ENCODE peak calls at places on chromosome 17, in eight cellular contexts. D is A549; J is tibial nerve; F is right lobe of liver; E is lower lobe of right lung; N is effector memory CD4-positive, alpha-beta T cell; O is ascending aorta; L is GM23248. P is an unnamed sample.
A peak's percentile ranks its signal among the peaks of the same experiment; 100 is the strongest.

GRCh38 chr17:41417576-41418015 is 6.8 kb downstream of the KRT37 start:
- DNase-seq in D (no peak), J (no peak), F (no peak), E (no peak), N (no peak), O (no peak), L (no peak), P (no peak)

GRCh38 chr17:50047488-50048126 is 8.3 kb upstream of the ITGA3 start:
- DNase-seq in D (peak; percentile 49), J (peak; percentile 10), F (no peak), E (no peak), N (no peak), O (peak; percentile 77), L (peak; percentile 87), P (peak; percentile 84)

GRCh38 chr17:73379814-73380213 is 68.0 kb upstream of the CDC42EP4 start:
- DNase-seq in D (no peak), J (no peak), F (no peak), E (no peak), N (no peak), O (no peak), L (no peak), P (no peak)

GRCh38 chr17:72358465-72358864 is 237.6 kb downstream of the SOX9 start:
- DNase-seq in D (peak; percentile 49), J (no peak), F (no peak), E (no peak), N (no peak), O (no peak), L (peak; percentile 84), P (no peak)

GRCh38 chr17:50605434-50605833 is 29.2 kb upstream of the ABCC3 start:
- DNase-seq in D (no peak), J (no peak), F (no peak), E (no peak), N (no peak), O (no peak), L (no peak), P (no peak)

GRCh38 chr17:512926-513325 is 160.3 kb upstream of the RPH3AL start:
- DNase-seq in D (no peak), J (no peak), F (no peak), E (no peak), N (no peak), O (no peak), L (peak; percentile 76), P (no peak)

GRCh38 chr17:11300738-11301137 is 59.7 kb downstream of the SHISA6 start:
- DNase-seq in D (no peak), J (no peak), F (no peak), E (no peak), N (no peak), O (no peak), L (no peak), P (no peak)

GRCh38 chr17:4565209-4566141 is 5.1 kb upstream of the GGT6 start:
- DNase-seq in D (peak; percentile 92), J (no peak), F (peak; percentile 81), E (peak; percentile 73), N (peak; percentile 16), O (peak; percentile 81), L (peak; percentile 90), P (no peak)

GRCh38 chr17:34739386-34739785 is 160.0 kb downstream of the TMEM132E start:
- DNase-seq in D (no peak), J (no peak), F (no peak), E (no peak), N (no peak), O (peak; percentile 9), L (no peak), P (no peak)

GRCh38 chr17:77995146-77995852 is 36.8 kb downstream of the TNRC6C start:
- DNase-seq in D (no peak), J (no peak), F (peak; percentile 81), E (no peak), N (no peak), O (peak; percentile 67), L (peak; percentile 6), P (no peak)

GRCh38 chr17:46128453-46128852 is 64.8 kb downstream of the KANSL1 start:
- DNase-seq in D (no peak), J (no peak), F (no peak), E (no peak), N (no peak), O (no peak), L (no peak), P (no peak)
- H3K4me1 ChIP-seq in D (peaks cover 19% of the 10 kb centered on the region), J (peaks cover 40% of the 10 kb centered on the region), F (no peaks in the 10 kb centered on the region), E (peaks cover 72% of the 10 kb centered on the region), N (peaks cover 24% of the 10 kb centered on the region), O (no peaks in the 10 kb centered on the region), L (peaks cover 17% of the 10 kb centered on the region), P (no peaks in the 10 kb centered on the region)

DNA sequence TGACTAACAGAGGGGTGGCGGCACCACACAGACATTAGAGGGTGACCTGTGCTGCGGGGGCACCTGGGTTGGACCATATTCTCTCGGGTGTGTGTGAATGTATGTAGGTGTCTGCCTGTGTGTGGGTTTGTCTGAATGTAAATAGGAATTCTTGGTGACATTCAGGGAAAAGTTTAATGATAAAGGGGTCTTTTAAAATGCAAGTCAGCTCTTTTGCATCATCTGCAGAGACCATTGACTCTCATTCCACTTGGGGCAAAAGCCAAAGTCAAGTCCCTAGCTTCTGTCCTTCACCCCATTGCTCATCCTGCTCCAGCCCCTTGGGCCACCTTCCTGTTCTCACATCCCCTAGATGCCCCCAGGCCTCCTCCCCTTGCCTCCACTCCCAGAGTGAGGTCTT is 23.6 kb downstream of the KSR1 start:
- DNase-seq in D (no peak), J (no peak), F (no peak), E (no peak), N (no peak), O (no peak), L (no peak), P (no peak)
- H3K4me1 ChIP-seq in D (no peaks in the 10 kb centered on the region), J (peaks cover 9% of the 10 kb centered on the region), F (no peaks in the 10 kb centered on the region), E (peaks cover 24% of the 10 kb centered on the region), N (peaks cover 17% of the 10 kb centered on the region), O (no peaks in the 10 kb centered on the region), L (no peaks in the 10 kb centered on the region), P (peaks cover 8% of the 10 kb centered on the region)

GRCh38 chr17:37840576-37840975 is 83.6 kb upstream of the TBC1D3K start:
- DNase-seq in D (no peak), J (no peak), F (no peak), E (no peak), N (no peak), O (no peak), L (no peak), P (no peak)
- H3K4me1 ChIP-seq in D (peaks cover 7% of the 10 kb centered on the region), J (peaks cover 4% of the 10 kb centered on the region), F (no peaks in the 10 kb centered on the region), E (peaks cover 8% of the 10 kb centered on the region), N (no peaks in the 10 kb centered on the region), O (no peaks in the 10 kb centered on the region), L (no peaks in the 10 kb centered on the region), P (no peaks in the 10 kb centered on the region)

GRCh38 chr17:81095608-81095888 is 60.6 kb downstream of the BAIAP2 start:
- DNase-seq in D (no peak), J (no peak), F (no peak), E (no peak), N (no peak), O (no peak), L (no peak), P (no peak)
- H3K4me1 ChIP-seq in D (peaks cover 71% of the 10 kb centered on the region), J (peaks cover 60% of the 10 kb centered on the region), F (no peaks in the 10 kb centered on the region), E (peaks cover 58% of the 10 kb centered on the region), N (peaks cover 43% of the 10 kb centered on the region), O (peaks cover 14% of the 10 kb centered on the region), L (peaks cover 44% of the 10 kb centered on the region), P (peaks cover 71% of the 10 kb centered on the region)

GRCh38 chr17:48542956-48543853 is 1.7 kb downstream of the HOXB2 start:
- DNase-seq in D (peak; percentile 75), J (no peak), F (no peak), E (no peak), N (no peak), O (no peak), L (peak; percentile 75), P (peak; percentile 57)

GRCh38 chr17:48543854-48544355 is 1.0 kb downstream of the HOXB2 start:
- DNase-seq in D (no peak), J (no peak), F (no peak), E (no peak), N (no peak), O (no peak), L (no peak), P (no peak)

GRCh38 chr17:48541036-48541573 is 3.8 kb downstream of the HOXB2 start:
- DNase-seq in D (no peak), J (no peak), F (no peak), E (no peak), N (no peak), O (no peak), L (peak; percentile 37), P (no peak)

GRCh38 chr17:48541574-48542113 is 3.3 kb downstream of the HOXB2 start:
- DNase-seq in D (no peak), J (no peak), F (no peak), E (no peak), N (no peak), O (peak; percentile 85), L (peak; percentile 88), P (no peak)

GRCh38 chr17:48542114-48542955 is 2.6 kb downstream of the HOXB2 start:
- DNase-seq in D (no peak), J (no peak), F (no peak), E (no peak), N (no peak), O (no peak), L (peak; percentile 63), P (no peak)
- H3K4me1 ChIP-seq in D (peaks cover 14% of the 10 kb centered on the region), J (peaks cover 4% of the 10 kb centered on the region), F (no peaks in the 10 kb centered on the region), E (peaks cover 19% of the 10 kb centered on the region), N (peaks cover 23% of the 10 kb centered on the region), O (peaks cover 6% of the 10 kb centered on the region), L (peaks cover 44% of the 10 kb centered on the region), P (peaks cover 24% of the 10 kb centered on the region)

DNA sequence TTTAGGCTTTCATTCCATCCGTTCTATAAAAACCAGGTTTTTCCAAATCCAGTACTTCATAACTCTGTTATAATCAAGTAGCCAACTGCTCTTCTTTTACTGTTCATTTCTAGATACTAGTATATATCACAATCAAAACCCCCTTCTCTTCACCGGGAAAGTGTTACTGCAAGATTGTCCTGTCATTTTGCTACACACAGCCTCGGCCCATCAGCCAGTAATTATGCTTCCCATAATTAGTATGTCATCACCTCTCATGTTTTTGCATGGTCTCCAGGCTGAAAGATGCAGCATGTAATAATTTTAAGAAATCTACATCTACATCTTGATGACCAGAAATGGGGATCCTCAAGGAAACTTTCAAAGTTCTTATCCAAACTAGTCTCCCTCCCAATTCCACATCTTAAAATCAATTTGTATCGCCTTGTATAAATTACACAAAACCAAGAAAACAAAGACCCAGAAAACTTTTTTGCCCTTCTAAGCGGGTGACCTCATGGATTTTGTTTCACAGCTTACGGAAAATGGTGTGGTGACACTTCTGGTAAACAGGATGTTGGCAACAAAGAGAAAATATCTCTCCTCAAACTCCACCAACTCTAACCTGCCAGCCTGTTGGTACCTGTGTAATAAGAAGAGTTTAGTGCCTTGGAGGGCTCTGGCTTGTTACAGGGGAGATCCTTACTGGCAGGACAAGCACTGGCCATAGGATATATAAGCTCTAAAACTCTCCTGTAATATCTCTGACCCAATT is 9.3 kb downstream of the TACO1 start:
- DNase-seq in D (no peak), J (no peak), F (no peak), E (no peak), N (no peak), O (no peak), L (no peak), P (no peak)
- H3K4me1 ChIP-seq in D (no peaks in the 10 kb centered on the region), J (no peaks in the 10 kb centered on the region), F (no peaks in the 10 kb centered on the region), E (no peaks in the 10 kb centered on the region), N (peaks cover 25% of the 10 kb centered on the region), O (no peaks in the 10 kb centered on the region), L (no peaks in the 10 kb centered on the region), P (no peaks in the 10 kb centered on the region)

DNA sequence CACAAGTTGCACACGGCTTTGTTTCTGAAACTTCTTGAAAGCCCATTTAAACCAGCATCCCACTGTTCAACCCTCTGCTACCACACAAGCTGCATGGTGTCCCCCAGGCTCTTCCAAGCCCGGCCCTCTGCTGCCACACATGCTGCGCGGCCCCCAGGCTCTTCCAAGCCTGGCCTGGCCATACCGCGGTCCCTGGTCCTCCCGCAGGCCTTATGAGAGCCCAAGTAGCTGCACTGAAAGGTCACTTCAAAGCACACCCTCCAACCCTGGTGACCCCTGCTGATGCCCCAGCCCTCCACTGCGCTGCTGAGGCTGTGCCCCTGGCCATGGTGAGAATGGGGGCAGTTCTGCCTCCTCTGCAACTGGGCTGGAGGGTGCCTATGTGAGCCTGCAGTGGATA is 25.9 kb upstream of the PVALEF start:
- DNase-seq in D (no peak), J (no peak), F (no peak), E (no peak), N (no peak), O (no peak), L (no peak), P (no peak)
- H3K4me1 ChIP-seq in D (peaks cover 10% of the 10 kb centered on the region), J (peaks cover 6% of the 10 kb centered on the region), F (no peaks in the 10 kb centered on the region), E (peaks cover 9% of the 10 kb centered on the region), N (no peaks in the 10 kb centered on the region), O (no peaks in the 10 kb centered on the region), L (no peaks in the 10 kb centered on the region), P (no peaks in the 10 kb centered on the region)

P was measured in keratinocyte.